ENCODE peak calls at places on chromosomes 5 and 9, in eight cellular contexts. X, S, C, Q, Y, M, E and D are unnamed samples.

GRCh38 chr5:21802100-21802499 is 1051.0 kb downstream of the CDH12 start:
- DNase-seq in E (no peak), Y (no peak), M (no peak), X (no peak), Q (no peak), S (no peak), C (no peak), D (no peak)

GRCh38 chr9:127292415-127292814 is 27.8 kb downstream of the GARNL3 start:
- DNase-seq in Y (no peak), C (no peak), E (no peak), S (no peak), Q (no peak), X (no peak), M (no peak), D (no peak)

GRCh38 chr5:97266576-97266975 is 83.5 kb upstream of the RIOK2 start:
- DNase-seq in Y (peak), X (no peak), Q (no peak), M (peak), C (peak), E (no peak), S (peak), D (no peak)

GRCh38 chr5:30279237-30279636 is 914.2 kb upstream of the CDH6 start:
- DNase-seq in C (no peak), M (no peak), S (no peak), Q (no peak), Y (no peak), X (no peak), E (peak), D (peak)

GRCh38 chr5:76083555-76084495 is 642 bp downstream of the SV2C start:
- DNase-seq in M (no peak), E (no peak), S (peak), C (no peak), X (no peak), Q (no peak), Y (no peak), D (no peak)

GRCh38 chr9:127913682-127914081 is 3.2 kb downstream of the ST6GALNAC4 start:
- DNase-seq in Y (no peak), S (no peak), Q (no peak), E (no peak), C (no peak), X (no peak), M (no peak), D (no peak)

GRCh38 chr5:135976216-135976615 is 21.4 kb upstream of the LECT2 start:
- DNase-seq in C (no peak), S (no peak), Y (no peak), X (no peak), E (no peak), Q (no peak), M (no peak), D (no peak)

GRCh38 chr5:1104327-1105006 is 7.4 kb downstream of the SLC12A7 start:
- DNase-seq in X (no peak), E (no peak), Y (no peak), S (no peak), M (no peak), Q (no peak), C (no peak), D (no peak)

GRCh38 chr9:69932901-69933300 is 110.7 kb upstream of the MAMDC2 start:
- DNase-seq in E (peak), M (no peak), C (peak), Q (no peak), Y (no peak), X (no peak), S (no peak), D (no peak)

GRCh38 chr9:127838375-127839078 is 15.9 kb downstream of the ENG start:
- DNase-seq in E (peak), M (no peak), S (peak), X (no peak), Y (peak), C (peak), Q (no peak), D (peak)

GRCh38 chr9:89549031-89549644 is 51.2 kb upstream of the SEMA4D start:
- DNase-seq in M (peak), E (peak), S (peak), C (peak), Q (peak), X (peak), Y (peak), D (peak)

GRCh38 chr5:158387499-158387898 is 528.6 kb upstream of the CLINT1 start:
- DNase-seq in S (no peak), Q (no peak), X (no peak), Y (no peak), M (no peak), E (no peak), C (no peak), D (no peak)

GRCh38 chr9:131739988-131740648 is at the start of gene RAPGEF1:
- DNase-seq in Q (peak), S (peak), Y (peak), C (peak), M (no peak), E (no peak), X (peak), D (peak)

GRCh38 chr5:55927861-55928655 is 66.7 kb downstream of the IL6ST start:
- DNase-seq in E (no peak), S (no peak), Q (no peak), M (no peak), Y (no peak), C (no peak), X (no peak), D (no peak)

GRCh38 chr5:44987026-44987425 is 178.3 kb downstream of the MRPS30 start:
- DNase-seq in C (no peak), Y (no peak), Q (no peak), M (no peak), E (peak), X (no peak), S (no peak), D (no peak)

GRCh38 chr5:24598926-24599325 is 45.9 kb downstream of the CDH10 start:
- DNase-seq in S (no peak), Y (no peak), Q (no peak), X (no peak), E (no peak), M (no peak), C (no peak), D (no peak)

GRCh38 chr5:67831081-67831480 is 384.5 kb upstream of the PIK3R1 start:
- DNase-seq in Y (no peak), M (no peak), C (no peak), E (no peak), Q (no peak), X (no peak), S (no peak), D (no peak)

GRCh38 chr9:101514056-101514455 is 19.6 kb upstream of the RNF20 start:
- DNase-seq in Y (no peak), C (no peak), X (no peak), E (peak), Q (no peak), S (peak), M (no peak), D (no peak)

GRCh38 chr9:96232539-96233241 is 69.3 kb downstream of the HSD17B3 start:
- DNase-seq in M (peak), X (no peak), C (peak), Q (no peak), S (peak), E (peak), Y (peak), D (peak)

GRCh38 chr5:171705830-171706229 is 79.8 kb upstream of the SMIM23 start:
- DNase-seq in M (no peak), Y (no peak), S (no peak), X (no peak), Q (no peak), C (no peak), E (no peak), D (no peak)

GRCh38 chr5:141003791-141004601 is 37.7 kb downstream of the PCDHAC2 start:
- DNase-seq in M (no peak), X (no peak), S (no peak), C (no peak), Y (no peak), Q (no peak), E (peak), D (peak)

GRCh38 chr9:77575785-77576184 is 72.3 kb downstream of the GNA14 start:
- DNase-seq in S (peak), E (peak), Y (no peak), Q (no peak), X (no peak), C (peak), M (no peak), D (peak)

GRCh38 chr5:82808960-82809359 is 268.2 kb downstream of the TMEM167A start:
- DNase-seq in C (no peak), M (no peak), Q (no peak), Y (no peak), S (no peak), X (no peak), E (no peak), D (no peak)

GRCh38 chr9:113570749-113571711 is 107.5 kb downstream of the RGS3 start:
- DNase-seq in C (no peak), Y (peak), M (no peak), S (no peak), X (no peak), Q (no peak), E (no peak), D (no peak)

GRCh38 chr5:27316283-27316675 is 277.9 kb upstream of the CDH9 start:
- DNase-seq in S (no peak), C (no peak), Q (no peak), M (no peak), E (peak), X (no peak), Y (no peak), D (peak)

GRCh38 chr5:173326501-173326960 is 1.7 kb downstream of the STC2 start:
- DNase-seq in X (no peak), M (no peak), Q (no peak), E (peak), C (peak), Y (no peak), S (peak), D (peak)

GRCh38 chr5:96852769-96853168 is 23.5 kb upstream of the ERAP2 start:
- DNase-seq in Q (no peak), X (no peak), Y (no peak), M (no peak), C (no peak), S (peak), E (no peak), D (no peak)

GRCh38 chr9:98593354-98594253 is 115.1 kb downstream of the GABBR2 start:
- DNase-seq in S (no peak), Q (no peak), E (no peak), X (no peak), M (no peak), Y (no peak), C (no peak), D (no peak)

GRCh38 chr5:65817936-65818335 is 95.9 kb downstream of the NLN start:
- DNase-seq in C (no peak), X (no peak), M (peak), S (no peak), Y (no peak), Q (no peak), E (no peak), D (no peak)

GRCh38 chr5:41918105-41918504 is 7.0 kb upstream of the FBXO4 start:
- DNase-seq in E (no peak), X (no peak), Y (no peak), M (no peak), S (no peak), Q (no peak), C (no peak), D (no peak)

GRCh38 chr9:114607671-114608524 is 3.2 kb upstream of the TMEM268 start:
- DNase-seq in C (no peak), Y (no peak), E (no peak), S (no peak), Q (no peak), X (no peak), M (no peak), D (no peak)

GRCh38 chr9:136697146-136697820 is 10.0 kb upstream of the AGPAT2 start:
- DNase-seq in Y (no peak), X (no peak), S (no peak), C (no peak), E (no peak), M (no peak), Q (no peak), D (no peak)

GRCh38 chr9:18891946-18892670 is 140.9 kb downstream of the SAXO1 start:
- DNase-seq in Q (no peak), C (no peak), Y (no peak), S (no peak), M (no peak), X (no peak), E (no peak), D (no peak)

GRCh38 chr9:108443278-108443633 is 412.5 kb downstream of the ACTL7B start:
- DNase-seq in S (no peak), Y (no peak), C (no peak), M (no peak), E (no peak), Q (no peak), X (no peak), D (no peak)

GRCh38 chr5:178145965-178146820 is 7.5 kb downstream of the NHP2 start:
- DNase-seq in Y (peak), X (peak), Q (peak), M (no peak), E (peak), C (peak), S (peak), D (peak)

GRCh38 chr9:107240260-107240659 is 42.8 kb upstream of the RAD23B start:
- DNase-seq in E (no peak), Q (no peak), X (no peak), Y (no peak), S (no peak), C (no peak), M (no peak), D (no peak)

GRCh38 chr5:75678155-75678554 is 39.1 kb downstream of the POC5 start:
- DNase-seq in X (no peak), Y (no peak), C (peak), S (no peak), E (no peak), Q (no peak), M (no peak), D (no peak)

GRCh38 chr5:77311217-77311571 is 100.7 kb downstream of the PDE8B start:
- DNase-seq in S (peak), Q (no peak), X (no peak), Y (no peak), M (no peak), C (no peak), E (no peak), D (no peak)

GRCh38 chr9:135198889-135199288 is 111.4 kb downstream of the OLFM1 start:
- DNase-seq in X (no peak), E (no peak), Y (no peak), Q (no peak), M (no peak), S (no peak), C (no peak), D (no peak)